ENCODE peak calls at places on chromosomes 6 and 20, in seven cellular contexts. Q, O, H, F, W, D and I are unnamed samples.

GRCh38 chr6:67639161-67639560 is 995.9 kb upstream of the ADGRB3 start:
- DNase-seq in Q (no peak), O (no peak), H (no peak), F (no peak), W (no peak), D (no peak), I (no peak)

GRCh38 chr20:45111799-45112471 is 3.0 kb downstream of the WFDC5 start:
- DNase-seq in Q (peak), O (peak), H (no peak), F (no peak), W (peak), D (peak), I (no peak)

GRCh38 chr6:31476515-31477139 is 21.3 kb upstream of the MICB start:
- DNase-seq in Q (no peak), O (no peak), H (no peak), F (no peak), W (peak), D (no peak), I (no peak)

GRCh38 chr6:37847704-37848103 is 28.2 kb downstream of the ZFAND3 start:
- DNase-seq in Q (no peak), O (no peak), H (no peak), F (no peak), W (no peak), D (no peak), I (no peak)

GRCh38 chr6:42220754-42221153 is 3.1 kb upstream of the MRPS10 start:
- DNase-seq in Q (no peak), O (no peak), H (no peak), F (no peak), W (no peak), D (no peak), I (no peak)

GRCh38 chr20:60252866-60253265 is 294.6 kb downstream of the CDH26 start:
- DNase-seq in Q (no peak), O (no peak), H (no peak), F (no peak), W (no peak), D (no peak), I (no peak)

GRCh38 chr6:38264605-38265004 is 375.1 kb downstream of the BTBD9 start:
- DNase-seq in Q (no peak), O (peak), H (no peak), F (no peak), W (no peak), D (no peak), I (no peak)

GRCh38 chr20:58197185-58197469 is 31.3 kb downstream of the ANKRD60 start:
- DNase-seq in Q (no peak), O (no peak), H (no peak), F (no peak), W (no peak), D (no peak), I (no peak)

GRCh38 chr6:52564856-52565255 is 12.0 kb downstream of the TRAM2 start:
- DNase-seq in Q (no peak), O (no peak), H (no peak), F (no peak), W (no peak), D (no peak), I (no peak)

GRCh38 chr6:69887026-69887425 is 20.7 kb downstream of the COL19A1 start:
- DNase-seq in Q (no peak), O (no peak), H (no peak), F (no peak), W (no peak), D (no peak), I (no peak)

GRCh38 chr20:34892671-34893070 is 16.3 kb downstream of the ACSS2 start:
- DNase-seq in Q (no peak), O (no peak), H (no peak), F (no peak), W (no peak), D (no peak), I (no peak)

GRCh38 chr20:41900292-41900691 is 282.1 kb upstream of the CHD6 start:
- DNase-seq in Q (no peak), O (no peak), H (no peak), F (no peak), W (no peak), D (no peak), I (no peak)

GRCh38 chr6:79070206-79070825 is 7.7 kb downstream of the PHIP start:
- DNase-seq in Q (no peak), O (no peak), H (no peak), F (no peak), W (no peak), D (no peak), I (no peak)

GRCh38 chr20:11496382-11496781 is 421.3 kb upstream of the BTBD3 start:
- DNase-seq in Q (no peak), O (no peak), H (no peak), F (no peak), W (no peak), D (no peak), I (no peak)

GRCh38 chr6:159953091-159953581 is 15.7 kb upstream of the IGF2R start:
- DNase-seq in Q (no peak), O (no peak), H (no peak), F (no peak), W (no peak), D (no peak), I (no peak)

GRCh38 chr20:48106428-48106827 is 321.1 kb upstream of the SULF2 start:
- DNase-seq in Q (no peak), O (no peak), H (no peak), F (no peak), W (no peak), D (no peak), I (no peak)

GRCh38 chr6:138297761-138298298 is 79.5 kb upstream of the PBOV1 start:
- DNase-seq in Q (no peak), O (peak), H (no peak), F (no peak), W (no peak), D (no peak), I (no peak)

GRCh38 chr6:146868671-146869209 is 270.0 kb downstream of the ADGB start:
- DNase-seq in Q (no peak), O (no peak), H (no peak), F (no peak), W (no peak), D (no peak), I (no peak)

GRCh38 chr20:63491078-63491477 is 7.8 kb downstream of the EEF1A2 start:
- DNase-seq in Q (no peak), O (no peak), H (no peak), F (no peak), W (no peak), D (no peak), I (no peak)

GRCh38 chr6:111190637-111191036 is 103.3 kb downstream of the SLC16A10 start:
- DNase-seq in Q (no peak), O (no peak), H (no peak), F (no peak), W (no peak), D (no peak), I (no peak)

GRCh38 chr6:16684195-16684689 is 77.0 kb downstream of the ATXN1 start:
- DNase-seq in Q (no peak), O (peak), H (no peak), F (no peak), W (no peak), D (no peak), I (no peak)

GRCh38 chr6:10999994-11000393 is 44.1 kb downstream of the ELOVL2 start:
- DNase-seq in Q (no peak), O (no peak), H (no peak), F (no peak), W (no peak), D (no peak), I (no peak)

GRCh38 chr6:125094563-125094962 is 59.0 kb upstream of the TPD52L1 start:
- DNase-seq in Q (no peak), O (no peak), H (no peak), F (no peak), W (no peak), D (no peak), I (no peak)

GRCh38 chr6:159692303-159693127 is 526 bp downstream of the SOD2 start:
- DNase-seq in Q (peak), O (peak), H (no peak), F (no peak), W (no peak), D (no peak), I (peak)

GRCh38 chr6:135909737-135910387 is 58.4 kb downstream of the PDE7B start:
- DNase-seq in Q (peak), O (peak), H (peak), F (peak), W (peak), D (peak), I (peak)

GRCh38 chr20:42392417-42392816 is 774.2 kb upstream of the CHD6 start:
- DNase-seq in Q (no peak), O (no peak), H (no peak), F (no peak), W (no peak), D (no peak), I (no peak)

GRCh38 chr6:131744888-131745287 is 34.1 kb upstream of the CTAGE9 start:
- DNase-seq in Q (no peak), O (no peak), H (no peak), F (no peak), W (no peak), D (no peak), I (no peak)

GRCh38 chr20:37897008-37897548 is 5.8 kb upstream of the VSTM2L start:
- DNase-seq in Q (peak), O (no peak), H (no peak), F (no peak), W (peak), D (no peak), I (no peak)

GRCh38 chr6:168016756-168017525 is 19.5 kb downstream of the KIF25 start:
- DNase-seq in Q (no peak), O (no peak), H (no peak), F (no peak), W (peak), D (no peak), I (no peak)

GRCh38 chr6:41705996-41706835 is 29.2 kb downstream of the TFEB start:
- DNase-seq in Q (peak), O (peak), H (peak), F (no peak), W (peak), D (peak), I (no peak)

GRCh38 chr6:111793711-111794111 is 79.5 kb downstream of the FYN start:
- DNase-seq in Q (no peak), O (peak), H (no peak), F (no peak), W (no peak), D (no peak), I (no peak)

GRCh38 chr20:45322952-45323383 is 14.9 kb upstream of the MATN4 start:
- DNase-seq in Q (no peak), O (peak), H (no peak), F (peak), W (no peak), D (no peak), I (peak)

GRCh38 chr20:14918981-14919380 is 581.6 kb upstream of the FLRT3 start:
- DNase-seq in Q (no peak), O (no peak), H (no peak), F (no peak), W (no peak), D (no peak), I (no peak)

GRCh38 chr6:102763886-102764285 is 1370.4 kb downstream of the GRIK2 start:
- DNase-seq in Q (no peak), O (no peak), H (no peak), F (no peak), W (no peak), D (no peak), I (no peak)

DNA sequence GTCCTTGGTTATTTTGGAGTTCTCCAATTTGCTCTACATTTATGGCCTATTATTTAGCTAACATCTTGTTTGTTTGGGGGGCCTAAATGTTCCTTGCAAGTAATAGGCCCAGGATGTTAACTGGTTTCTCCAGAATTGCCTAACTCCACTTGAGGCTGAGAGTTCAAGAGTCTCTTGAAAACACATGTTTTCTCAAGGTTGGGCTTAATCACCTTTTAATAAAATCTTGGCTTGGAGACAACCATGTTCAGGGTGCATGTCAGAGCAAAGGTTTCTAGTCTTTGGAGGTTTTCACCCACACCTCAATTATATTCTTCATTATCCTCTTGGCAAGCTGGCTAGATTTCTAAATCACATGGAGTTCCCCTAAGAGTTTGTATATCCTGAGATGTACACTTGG is 54.2 kb downstream of the KLHL31 start:
- DNase-seq in Q (no peak), O (no peak), H (no peak), F (no peak), W (no peak), D (no peak), I (no peak)
- TF ChIP-seq JUND in Q (no peak), O (no peak), H (no peak), F (no peak), W (no peak), D (no peak), I (no peak)

DNA sequence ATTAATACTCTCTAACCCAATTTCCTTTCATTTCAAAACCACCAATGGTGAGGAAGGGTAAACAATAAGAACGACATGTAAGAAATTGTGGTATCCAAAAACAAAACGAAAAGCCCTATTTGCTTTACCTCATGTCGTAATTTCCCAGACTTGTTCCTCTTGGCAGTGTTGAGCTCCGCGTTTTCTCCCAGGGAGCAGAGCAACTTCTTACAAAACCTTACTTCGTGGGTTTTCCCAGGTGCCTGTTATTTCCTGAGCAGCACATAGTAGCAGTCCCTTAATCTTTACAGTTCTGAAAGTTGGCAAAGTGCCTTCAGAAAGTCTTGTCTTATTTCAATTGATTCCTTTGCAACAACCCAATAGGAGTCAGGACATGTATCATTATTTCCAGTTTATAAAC is 207.9 kb upstream of the MARCKS start:
- DNase-seq in Q (no peak), O (no peak), H (no peak), F (no peak), W (no peak), D (no peak), I (peak)
- TF ChIP-seq JUND in Q (no peak), O (no peak), H (no peak), F (no peak), W (no peak), D (no peak), I (no peak)

DNA sequence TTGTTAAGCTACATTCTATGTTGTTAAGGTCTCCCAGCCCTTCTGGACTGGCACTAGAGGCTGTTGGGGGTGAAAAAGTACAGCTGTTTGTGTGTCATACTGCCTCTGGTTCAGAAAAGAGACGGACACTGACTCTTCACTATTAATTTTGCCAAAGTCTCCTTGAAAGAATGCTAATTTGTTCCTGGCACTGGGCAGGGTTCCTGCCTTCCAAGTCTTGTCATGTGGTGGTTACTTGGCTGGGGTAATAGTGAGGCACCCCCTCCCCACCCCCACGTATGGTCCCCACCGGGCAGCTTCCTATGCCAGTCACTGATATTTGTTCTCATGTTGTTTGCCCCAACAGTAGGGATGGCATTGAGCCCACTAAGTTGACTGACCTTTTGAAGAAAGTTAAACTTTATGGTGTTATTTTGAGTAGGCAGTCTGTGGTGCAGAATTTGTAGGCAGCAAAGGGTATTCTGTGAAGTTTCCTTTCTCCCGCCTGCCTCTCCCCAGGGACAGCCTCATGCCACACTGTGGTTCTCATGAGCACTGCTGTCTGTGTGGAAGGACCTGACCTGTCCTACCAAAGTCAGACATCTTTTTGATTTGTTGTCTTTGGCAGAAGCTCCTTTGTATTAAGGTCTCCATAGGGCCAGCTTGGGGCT is 8.7 kb downstream of the CDS2 start:
- DNase-seq in Q (no peak), O (no peak), H (peak), F (no peak), W (peak), D (no peak), I (no peak)
- TF ChIP-seq JUND in Q (no peak), O (no peak), H (no peak), F (no peak), W (no peak), D (no peak), I (no peak)

DNA sequence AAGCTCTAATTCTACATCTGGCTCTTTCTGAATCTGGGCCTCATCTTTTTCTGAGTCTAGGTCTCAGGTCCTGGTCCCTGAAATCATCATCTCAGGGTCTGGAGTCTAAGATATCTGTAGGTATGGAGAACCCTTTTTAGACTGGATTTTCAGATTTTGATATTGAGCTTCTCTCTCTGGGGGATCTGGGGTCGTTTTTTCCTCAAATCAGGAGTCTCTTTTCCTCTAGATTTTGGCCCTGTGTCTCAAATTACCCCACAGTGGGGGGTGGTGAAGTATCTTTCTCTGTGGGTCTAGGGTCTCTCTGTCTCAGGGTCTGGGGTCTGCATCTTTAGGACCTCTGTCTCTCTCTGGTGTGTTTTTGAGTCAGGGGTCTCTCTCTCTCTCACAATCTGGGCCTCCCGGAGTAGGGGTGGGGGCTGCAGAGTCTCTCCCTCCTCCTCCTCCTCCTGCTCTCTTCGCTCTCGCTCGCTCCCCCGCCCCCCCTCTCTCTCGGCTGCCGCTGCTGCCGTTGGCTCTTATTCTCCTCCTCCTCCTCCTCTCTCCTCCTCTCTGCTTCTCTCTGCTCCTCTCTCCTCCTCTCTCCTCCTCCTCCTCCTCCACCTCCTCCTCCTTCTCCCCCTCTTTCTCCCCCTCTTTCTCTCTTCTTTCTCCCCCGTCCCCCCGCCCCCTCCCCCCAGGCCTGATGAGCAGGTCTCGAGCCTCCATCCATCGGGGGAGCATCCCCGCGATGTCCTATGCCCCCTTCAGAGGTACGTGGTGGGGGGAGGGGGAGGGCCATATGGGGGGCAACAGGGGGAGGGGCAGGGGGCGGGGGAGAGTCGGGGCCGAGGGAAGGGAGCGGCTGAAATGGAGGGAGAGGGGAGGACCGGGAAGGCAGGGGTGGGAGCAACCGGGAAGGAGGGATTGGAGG is at the start of gene SYNGAP1:
- DNase-seq in Q (peak), O (no peak), H (no peak), F (no peak), W (peak), D (no peak), I (peak)
- TF ChIP-seq JUND in Q (no peak), O (no peak), H (no peak), F (no peak), W (no peak), D (no peak), I (no peak)